ENCODE peak calls at places on chromosomes 2 and 18, in eight cellular contexts. F is stromal cell of bone marrow; M is hepatic stellate cell; W is SK-N-SH; Q is sciatic nerve; O is activated CD8-positive, alpha-beta memory T cell treated with anti-CD3 and anti-CD28 coated beads for 1 hour; U is transverse colon; C is mucosa of descending colon. L is an unnamed sample.

GRCh38 chr2:107808023-107808422 is 18.7 kb upstream of the RGPD4 start:
- DNase-seq in C (no peak), W (no peak), M (no peak), F (no peak), Q (no peak), U (no peak), O (no peak), L (no peak)

GRCh38 chr2:182868049-182868422 is 1.6 kb upstream of the FRZB start:
- DNase-seq in O (no peak), Q (no peak), U (no peak), C (no peak), F (no peak), W (peak; percentile 75), M (no peak), L (no peak)

GRCh38 chr2:25521665-25522387 is 151.6 kb downstream of the DTNB start:
- DNase-seq in U (no peak), F (peak; percentile 61), M (peak; percentile 37), Q (no peak), W (peak; percentile 66), C (no peak), O (no peak), L (peak; percentile 38)

GRCh38 chr2:11784747-11785610 is 38.5 kb downstream of the LPIN1 start:
- DNase-seq in C (no peak), M (peak; percentile 78), W (peak; percentile 91), U (peak; percentile 26), F (no peak), O (no peak), Q (peak; percentile 73), L (peak; percentile 86)

GRCh38 chr2:230137902-230138539 is 69.3 kb upstream of the SLC16A14 start:
- DNase-seq in W (no peak), O (no peak), M (no peak), U (no peak), Q (no peak), F (no peak), C (no peak), L (no peak)

GRCh38 chr2:25976884-25977741 is 5.2 kb downstream of the KIF3C start:
- DNase-seq in M (no peak), O (no peak), C (no peak), F (no peak), Q (no peak), W (peak; percentile 65), U (no peak), L (no peak)

GRCh38 chr2:172095146-172095904 is 7.4 kb downstream of the DLX2 start:
- DNase-seq in Q (peak; percentile 67), F (peak; percentile 70), O (no peak), W (peak; percentile 74), M (peak; percentile 90), C (peak; percentile 72), U (peak; percentile 59), L (peak; percentile 66)

GRCh38 chr2:66689456-66690051 is 254.6 kb downstream of the MEIS1 start:
- DNase-seq in Q (no peak), U (no peak), M (no peak), O (no peak), F (no peak), C (no peak), W (no peak), L (no peak)

GRCh38 chr2:20218331-20219320 is 6.3 kb downstream of the SDC1 start:
- DNase-seq in F (no peak), M (no peak), W (no peak), C (peak; percentile 43), U (no peak), O (no peak), Q (no peak), L (no peak)

GRCh38 chr2:3536682-3537632 is 17.6 kb upstream of the ADI1 start:
- DNase-seq in W (peak; percentile 77), C (no peak), F (no peak), M (peak; percentile 73), U (no peak), Q (no peak), O (no peak), L (peak; percentile 58)

GRCh38 chr2:66507673-66508127 is 72.8 kb downstream of the MEIS1 start:
- DNase-seq in F (no peak), Q (no peak), U (no peak), C (no peak), M (no peak), O (no peak), W (no peak), L (no peak)

GRCh38 chr2:157592374-157592773 is 36.3 kb downstream of the ACVR1C start:
- DNase-seq in O (no peak), W (no peak), M (no peak), F (no peak), C (no peak), U (no peak), Q (no peak), L (no peak)

GRCh38 chr2:9317559-9317958 is 105.8 kb downstream of the ITGB1BP1 start:
- DNase-seq in C (no peak), Q (no peak), O (no peak), U (no peak), W (no peak), F (no peak), M (no peak), L (no peak)

GRCh38 chr2:127032601-127033000 is 74.4 kb downstream of the BIN1 start:
- DNase-seq in M (no peak), W (no peak), F (no peak), O (no peak), C (no peak), U (no peak), Q (no peak), L (no peak)

GRCh38 chr2:84493494-84493893 is 22.8 kb upstream of the DNAH6 start:
- DNase-seq in C (no peak), Q (no peak), O (no peak), F (peak; percentile 41), W (no peak), M (peak; percentile 65), U (no peak), L (no peak)

GRCh38 chr2:239304533-239305221 is 96.1 kb downstream of the HDAC4 start:
- DNase-seq in O (no peak), U (peak; percentile 11), C (no peak), Q (peak; percentile 45), M (no peak), F (no peak), W (no peak), L (no peak)

GRCh38 chr18:48829443-48830149 is 121.2 kb downstream of the SMAD7 start:
- DNase-seq in M (no peak), O (no peak), Q (peak; percentile 64), W (no peak), F (no peak), U (no peak), C (no peak), L (peak; percentile 35)

GRCh38 chr18:54127759-54128378 is 96.6 kb downstream of the MBD2 start:
- DNase-seq in F (peak; percentile 50), U (no peak), W (peak; percentile 55), Q (no peak), O (no peak), M (peak; percentile 19), C (no peak), L (peak; percentile 75)

GRCh38 chr2:46719499-46719898 is 196.1 kb downstream of the MCFD2 start:
- DNase-seq in C (no peak), Q (no peak), F (no peak), U (no peak), W (no peak), O (no peak), M (no peak), L (no peak)

GRCh38 chr18:28905509-28905908 is 728.6 kb upstream of the CDH2 start:
- DNase-seq in F (no peak), C (no peak), W (no peak), Q (no peak), O (no peak), U (no peak), M (no peak), L (no peak)

GRCh38 chr18:27599202-27599829 is 414.2 kb upstream of the CHST9 start:
- DNase-seq in Q (peak; percentile 59), C (no peak), U (peak; percentile 36), M (peak; percentile 2), F (peak; percentile 22), O (no peak), W (peak; percentile 24), L (peak; percentile 71)

GRCh38 chr2:232699110-232699509 is 2.0 kb downstream of the GIGYF2 start:
- DNase-seq in W (peak; percentile 30), F (no peak), O (no peak), U (no peak), Q (no peak), C (no peak), M (no peak), L (no peak)

GRCh38 chr18:24019641-24020331 is 5.2 kb downstream of the TTC39C start:
- DNase-seq in F (no peak), U (no peak), O (no peak), W (no peak), C (no peak), M (no peak), Q (no peak), L (no peak)

GRCh38 chr2:121418494-121419058 is 112.1 kb upstream of the RNU4ATAC start:
- DNase-seq in U (no peak), W (no peak), C (no peak), M (no peak), F (no peak), Q (no peak), O (no peak), L (no peak)

GRCh38 chr18:44826418-44827259 is 146.0 kb downstream of the SETBP1 start:
- DNase-seq in M (peak; percentile 48), O (no peak), Q (peak; percentile 81), C (no peak), F (peak; percentile 84), W (no peak), U (peak; percentile 81), L (no peak)

GRCh38 chr2:130963058-130963848 is 126.5 kb downstream of the ARHGEF4 start:
- DNase-seq in M (no peak), O (no peak), U (no peak), F (no peak), C (no peak), Q (no peak), W (peak; percentile 81), L (peak; percentile 52)

GRCh38 chr2:127576433-127577207 is 41.1 kb downstream of the MYO7B start:
- DNase-seq in W (peak; percentile 82), O (no peak), U (no peak), F (peak; percentile 74), C (no peak), Q (peak; percentile 54), M (peak; percentile 97), L (no peak)

GRCh38 chr2:190511104-190511503 is 23.4 kb downstream of the NEMP2 start:
- DNase-seq in O (no peak), U (no peak), Q (no peak), M (no peak), W (peak; percentile 61), F (no peak), C (no peak), L (no peak)

GRCh38 chr18:77063256-77063655 is 69.3 kb downstream of the MBP start:
- DNase-seq in M (no peak), O (no peak), F (no peak), C (peak; percentile 75), U (peak; percentile 69), Q (no peak), W (no peak), L (no peak)

GRCh38 chr2:165627463-165627862 is 158.0 kb downstream of the CSRNP3 start:
- DNase-seq in F (no peak), U (no peak), M (peak; percentile 20), O (no peak), Q (no peak), C (no peak), W (no peak), L (no peak)

GRCh38 chr2:150853258-150853657 is 365.8 kb upstream of the RND3 start:
- DNase-seq in U (no peak), Q (no peak), O (no peak), M (no peak), C (no peak), F (no peak), W (no peak), L (no peak)

GRCh38 chr2:172082105-172082943 is 3.0 kb upstream of the DLX1 start:
- DNase-seq in C (no peak), M (no peak), F (no peak), O (no peak), W (peak; percentile 36), Q (no peak), U (no peak), L (no peak)

GRCh38 chr2:168338292-168338691 is 90.9 kb upstream of the STK39 start:
- DNase-seq in U (no peak), C (no peak), W (no peak), M (no peak), Q (no peak), O (no peak), F (no peak), L (no peak)

L was measured in D341Med.